ENCODE peak calls at places on chromosome 9, in six cellular contexts. W, P, U, H, C and J are unnamed samples.

GRCh38 chr9:17013010-17013409 is 121.8 kb upstream of the CNTLN start:
- DNase-seq in W (no peak), P (no peak), U (no peak), H (no peak), C (no peak), J (no peak)

GRCh38 chr9:6410653-6411052 is 2.3 kb upstream of the UHRF2 start:
- DNase-seq in C (no peak), H (no peak), U (no peak), P (no peak), W (no peak), J (no peak)

GRCh38 chr9:26271495-26272122 is 593.4 kb upstream of the TUSC1 start:
- DNase-seq in C (no peak), H (no peak), P (no peak), U (no peak), W (no peak), J (no peak)

GRCh38 chr9:419571-420156 is 205.0 kb downstream of the DOCK8 start:
- DNase-seq in W (no peak), H (no peak), U (no peak), C (peak; percentile 84), P (no peak), J (no peak)

GRCh38 chr9:81556923-81557322 is 132.4 kb downstream of the TLE1 start:
- DNase-seq in H (no peak), W (no peak), C (no peak), U (no peak), P (no peak), J (no peak)

GRCh38 chr9:127710204-127710805 is 3.5 kb downstream of the CFAP157 start:
- DNase-seq in U (no peak), C (no peak), H (no peak), P (no peak), W (no peak), J (no peak)

GRCh38 chr9:8115570-8115969 is 316.0 kb upstream of the DMAC1 start:
- DNase-seq in C (no peak), P (no peak), U (no peak), H (no peak), W (no peak), J (no peak)

GRCh38 chr9:103431809-103432208 is 436.7 kb downstream of the CYLC2 start:
- DNase-seq in P (no peak), H (no peak), U (no peak), C (no peak), W (no peak), J (no peak)

GRCh38 chr9:115764649-115765048 is 388.9 kb upstream of the PAPPA start:
- DNase-seq in C (peak; percentile 71), W (no peak), P (no peak), U (no peak), H (no peak), J (no peak)

GRCh38 chr9:19699757-19700156 is 89.1 kb downstream of the SLC24A2 start:
- DNase-seq in U (no peak), H (no peak), C (no peak), W (no peak), P (no peak), J (no peak)

GRCh38 chr9:124839612-124840299 is 13.5 kb upstream of the WDR38 start:
- DNase-seq in U (no peak), C (no peak), H (peak; percentile 62), W (no peak), P (peak; percentile 55), J (no peak)

GRCh38 chr9:35027871-35028270 is 38.3 kb downstream of the DNAJB5 start:
- DNase-seq in C (no peak), P (no peak), U (no peak), H (no peak), W (peak; percentile 23), J (no peak)

GRCh38 chr9:82334286-82334685 is 345.7 kb downstream of the SPATA31D1 start:
- DNase-seq in H (no peak), U (no peak), P (no peak), C (peak; percentile 73), W (no peak), J (no peak)

GRCh38 chr9:13088734-13089427 is 190.6 kb downstream of the MPDZ start:
- DNase-seq in H (peak; percentile 61), W (peak; percentile 69), U (no peak), C (peak; percentile 51), P (peak; percentile 70), J (peak; percentile 59)

GRCh38 chr9:115241641-115242040 is 123.7 kb upstream of the TNC start:
- DNase-seq in H (no peak), W (no peak), P (no peak), C (no peak), U (no peak), J (no peak)

GRCh38 chr9:100409176-100409556 is 17.8 kb upstream of the MSANTD3 start:
- DNase-seq in U (no peak), C (no peak), P (no peak), W (no peak), H (no peak), J (no peak)

GRCh38 chr9:115531410-115532130 is 413.6 kb upstream of the TNC start:
- DNase-seq in P (no peak), U (no peak), W (peak; percentile 5), H (no peak), C (peak; percentile 94), J (no peak)

GRCh38 chr9:34546834-34547827 is 24.3 kb upstream of the ENHO start:
- DNase-seq in C (peak; percentile 68), U (peak; percentile 65), W (peak; percentile 77), H (peak; percentile 66), P (peak; percentile 66), J (peak; percentile 69)

GRCh38 chr9:85416720-85417119 is 325.0 kb downstream of the AGTPBP1 start:
- DNase-seq in U (no peak), W (no peak), C (no peak), H (no peak), P (no peak), J (no peak)

GRCh38 chr9:126784401-126784800 is 20.4 kb upstream of the ZBTB43 start:
- DNase-seq in H (no peak), C (no peak), U (no peak), W (no peak), P (no peak), J (no peak)

GRCh38 chr9:124834586-124834985 is 18.7 kb upstream of the WDR38 start:
- DNase-seq in W (no peak), U (no peak), H (no peak), P (no peak), C (peak; percentile 89), J (no peak)

GRCh38 chr9:110241491-110242321 is 14.6 kb downstream of the TXN start:
- DNase-seq in C (no peak), P (no peak), H (no peak), W (peak; percentile 86), U (no peak), J (no peak)

GRCh38 chr9:37034320-37034937 is 361 bp upstream of the PAX5 start:
- DNase-seq in H (no peak), P (no peak), W (peak; percentile 10), C (peak; percentile 4), U (peak; percentile 43), J (no peak)

DNA sequence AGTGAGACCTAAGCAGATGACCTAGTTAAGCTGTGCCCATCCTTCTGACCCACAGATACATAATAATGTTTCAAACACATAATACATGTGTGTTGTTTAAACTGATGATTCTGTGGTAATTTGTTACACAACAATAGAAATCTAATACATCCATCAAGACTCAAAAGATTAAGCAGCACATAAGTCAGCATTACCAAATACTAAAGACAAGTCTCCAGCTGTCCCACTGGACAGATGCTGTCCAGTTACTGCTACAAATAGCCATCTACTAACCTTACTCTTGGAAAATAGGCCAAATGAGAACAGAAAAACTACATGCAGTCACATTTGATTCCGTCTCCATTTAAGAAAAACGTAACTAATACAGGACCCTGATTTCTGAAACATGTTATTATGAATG is 10.8 kb downstream of the TRMO start:
- DNase-seq in H (no peak), W (no peak), C (no peak), P (no peak), U (no peak), J (no peak)
- H3K4me1 ChIP-seq in H (peaks cover under 1% of the 10 kb centered on the region), W (no peaks in the 10 kb centered on the region), C (no peaks in the 10 kb centered on the region), P (no peaks in the 10 kb centered on the region), U (peaks cover 8% of the 10 kb centered on the region), J (no peaks in the 10 kb centered on the region)

DNA sequence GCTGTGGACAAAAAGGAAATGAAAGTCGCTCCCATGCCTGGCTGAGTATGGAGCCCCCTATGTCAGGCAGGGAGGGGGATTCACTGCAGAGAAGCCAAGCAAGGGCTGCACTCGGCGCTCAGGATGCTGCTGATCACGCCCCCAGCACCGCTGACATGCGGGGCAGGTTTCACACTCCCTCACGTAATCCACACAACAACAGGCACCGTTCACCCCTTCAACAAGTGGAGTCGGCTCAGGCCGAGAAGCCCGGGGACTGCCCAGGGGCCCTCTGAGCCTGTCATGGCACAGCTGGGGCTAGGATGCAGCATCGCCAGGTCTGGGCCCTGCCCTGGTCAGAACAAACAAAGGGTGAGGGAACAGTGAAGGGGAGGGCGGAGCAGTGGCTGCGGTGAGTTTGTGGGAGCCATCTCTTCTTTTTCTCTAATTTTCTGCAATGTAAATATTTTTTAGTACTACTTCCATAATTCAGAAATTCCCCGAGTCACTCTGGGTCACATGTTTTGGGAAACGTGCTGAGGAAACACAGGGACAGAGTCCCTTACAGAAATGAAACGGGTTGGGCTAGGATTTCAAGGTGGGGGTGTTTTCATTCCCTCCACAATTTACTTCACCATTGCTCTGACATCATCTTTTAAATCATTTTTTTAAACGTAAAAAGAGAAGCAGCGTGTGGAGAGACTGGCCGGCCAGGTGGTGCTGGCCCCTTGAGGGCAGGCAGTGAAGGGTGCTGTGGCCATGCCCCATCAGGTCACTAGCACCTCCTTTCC is 49.8 kb downstream of the PRRT1B start:
- DNase-seq in U (no peak), C (no peak), H (no peak), P (no peak), W (peak; percentile 6), J (no peak)
- H3K4me1 ChIP-seq in U (no peaks in the 10 kb centered on the region), C (no peaks in the 10 kb centered on the region), H (peaks cover 14% of the 10 kb centered on the region), P (peaks cover 23% of the 10 kb centered on the region), W (peaks cover 21% of the 10 kb centered on the region), J (peaks cover 3% of the 10 kb centered on the region)

GRCh38 chr9:128916745-128917144 is 4.0 kb upstream of the PHYHD1 start:
- DNase-seq in W (no peak), C (no peak), H (no peak), P (no peak), U (no peak), J (no peak)

GRCh38 chr9:128919409-128919808 is 1.4 kb upstream of the PHYHD1 start:
- DNase-seq in U (peak; percentile 68), P (no peak), W (no peak), H (no peak), C (no peak), J (no peak)

GRCh38 chr9:128920381-128921058 is at the start of gene PHYHD1:
- DNase-seq in P (no peak), W (no peak), U (peak; percentile 91), C (peak; percentile 83), H (no peak), J (no peak)

GRCh38 chr9:128917151-128917849 is 3.5 kb upstream of the PHYHD1 start:
- DNase-seq in W (no peak), C (peak; percentile 69), U (peak; percentile 94), P (no peak), H (peak; percentile 86), J (no peak)

DNA sequence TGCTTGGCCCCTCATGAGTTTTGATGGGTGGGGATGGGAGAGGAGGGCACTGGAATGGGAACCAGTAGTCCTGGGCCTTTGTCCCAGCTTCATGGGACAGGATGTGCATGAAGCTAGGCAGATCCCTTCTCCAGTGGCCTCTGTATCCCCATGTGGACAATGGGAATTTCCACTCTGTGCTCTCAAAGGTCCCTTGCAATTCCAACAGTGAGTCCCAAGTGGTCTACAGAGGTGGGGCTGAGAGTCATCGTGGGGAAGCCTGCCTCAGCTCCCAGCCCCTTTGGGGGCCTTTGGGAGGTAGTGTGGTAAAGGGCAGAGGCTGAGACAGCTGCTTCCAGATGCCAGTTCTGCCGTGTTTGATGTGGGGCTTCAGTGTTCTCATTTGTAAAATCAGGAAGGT is 1.9 kb upstream of the PHYHD1 start:
- DNase-seq in P (no peak), U (no peak), H (no peak), W (no peak), C (no peak), J (no peak)
- H3K4me1 ChIP-seq in P (peaks cover 54% of the 10 kb centered on the region), U (peaks cover 83% of the 10 kb centered on the region), H (peaks cover 50% of the 10 kb centered on the region), W (peaks cover 5% of the 10 kb centered on the region), C (peaks cover 24% of the 10 kb centered on the region), J (peaks cover 8% of the 10 kb centered on the region)

GRCh38 chr9:106888992-106889631 is 26.1 kb downstream of the ZNF462 start:
- DNase-seq in U (no peak), C (no peak), H (no peak), P (no peak), W (peak; percentile 95), J (no peak)
- H3K4me1 ChIP-seq in U (no peaks in the 10 kb centered on the region), C (peaks cover 19% of the 10 kb centered on the region), H (peaks cover 20% of the 10 kb centered on the region), P (peaks cover 59% of the 10 kb centered on the region), W (peaks cover 21% of the 10 kb centered on the region), J (peaks cover 22% of the 10 kb centered on the region)